ENCODE peak calls at places on chromosomes 5 and 9, in ten cellular contexts. H is GM23248; P is HepG2; M is fibroblast of lung; Z is OCI-LY7; I is CD8-positive, alpha-beta memory T cell; F is mucosa of descending colon; Q is aorta; E is neural progenitor cell; A is testis. C is an unnamed sample. For H3K4me1, the result is how much of the 10 kb centered on the place peaks cover.

GRCh38 chr5:44002381-44002901 is 386.8 kb downstream of the FGF10 start:
- DNase-seq in H (peak), P (peak), M (no peak), Z (no peak), I (no peak), F (no peak), Q (no peak), E (no peak), A (no peak), C (peak)

GRCh38 chr5:132261881-132262845 is 4.7 kb downstream of the PDLIM4 start:
- DNase-seq in H (no peak), P (no peak), M (no peak), Z (no peak), I (no peak), F (no peak), Q (peak), E (no peak), A (peak), C (no peak)

GRCh38 chr9:5140151-5140550 is 45.3 kb downstream of the INSL6 start:
- DNase-seq in H (peak), P (no peak), M (peak), Z (no peak), I (no peak), F (no peak), Q (no peak), E (no peak), A (no peak), C (no peak)

GRCh38 chr9:97706246-97706645 is 9.1 kb upstream of the XPA start:
- DNase-seq in H (peak), P (no peak), M (peak), Z (no peak), I (no peak), F (no peak), Q (no peak), E (no peak), A (no peak), C (no peak)

GRCh38 chr5:1885476-1885755 is 2.7 kb upstream of the IRX4 start:
- DNase-seq in H (no peak), P (no peak), M (no peak), Z (no peak), I (no peak), F (no peak), Q (peak), E (no peak), A (no peak), C (no peak)

GRCh38 chr9:98128316-98128715 is 9.3 kb upstream of the TRIM14 start:
- DNase-seq in H (no peak), P (no peak), M (no peak), Z (no peak), I (no peak), F (no peak), Q (peak), E (no peak), A (no peak), C (no peak)

GRCh38 chr9:129254566-129255287 is 76.7 kb upstream of the IER5L start:
- DNase-seq in H (no peak), P (no peak), M (no peak), Z (no peak), I (no peak), F (peak), Q (peak), E (no peak), A (no peak), C (peak)

GRCh38 chr5:102090770-102091169 is 205.3 kb downstream of the SLCO4C1 start:
- DNase-seq in H (peak), P (peak), M (no peak), Z (peak), I (no peak), F (no peak), Q (no peak), E (peak), A (peak), C (no peak)

GRCh38 chr5:2297991-2298390 is 415.3 kb upstream of the IRX4 start:
- DNase-seq in H (no peak), P (no peak), M (no peak), Z (no peak), I (no peak), F (no peak), Q (no peak), E (no peak), A (no peak), C (no peak)

GRCh38 chr9:14251146-14252071 is 62.5 kb downstream of the NFIB start:
- DNase-seq in H (peak), P (peak), M (peak), Z (no peak), I (no peak), F (peak), Q (peak), E (peak), A (peak), C (peak)

GRCh38 chr9:132518626-132519025 is 63.8 kb upstream of the BARHL1 start:
- DNase-seq in H (no peak), P (no peak), M (no peak), Z (no peak), I (no peak), F (no peak), Q (no peak), E (no peak), A (no peak), C (no peak)

GRCh38 chr5:6377121-6377520 is 1.2 kb downstream of the MED10 start:
- DNase-seq in H (peak), P (no peak), M (peak), Z (no peak), I (no peak), F (no peak), Q (no peak), E (no peak), A (peak), C (no peak)

GRCh38 chr5:176364765-176365662 is at the start of gene ARL10:
- DNase-seq in H (peak), P (no peak), M (peak), Z (no peak), I (peak), F (no peak), Q (peak), E (peak), A (peak), C (no peak)

GRCh38 chr5:90477073-90477472 is 2.4 kb downstream of the POLR3G start:
- DNase-seq in H (no peak), P (no peak), M (no peak), Z (peak), I (no peak), F (no peak), Q (no peak), E (peak), A (no peak), C (no peak)

GRCh38 chr9:73153793-73154227 is 2.1 kb downstream of the ANXA1 start:
- DNase-seq in H (peak), P (no peak), M (peak), Z (no peak), I (no peak), F (no peak), Q (no peak), E (no peak), A (no peak), C (no peak)

GRCh38 chr9:16671591-16672137 is 198.8 kb downstream of the BNC2 start:
- DNase-seq in H (peak), P (no peak), M (peak), Z (no peak), I (no peak), F (no peak), Q (no peak), E (no peak), A (no peak), C (no peak)

GRCh38 chr5:99176186-99176585 is 247.4 kb upstream of the CHD1 start:
- DNase-seq in H (no peak), P (no peak), M (no peak), Z (no peak), I (no peak), F (no peak), Q (no peak), E (no peak), A (no peak), C (no peak)

GRCh38 chr9:129140397-129141065 is 29.3 kb downstream of the PTPA start:
- DNase-seq in H (peak), P (peak), M (peak), Z (peak), I (no peak), F (peak), Q (no peak), E (peak), A (no peak), C (peak)

GRCh38 chr9:76756273-76756650 is 8.0 kb upstream of the PCA3 start:
- DNase-seq in H (peak), P (peak), M (peak), Z (no peak), I (no peak), F (peak), Q (no peak), E (peak), A (no peak), C (no peak)

GRCh38 chr9:99162759-99163364 is 57.9 kb downstream of the TGFBR1 start:
- DNase-seq in H (peak), P (peak), M (peak), Z (peak), I (peak), F (no peak), Q (no peak), E (peak), A (no peak), C (no peak)

DNA sequence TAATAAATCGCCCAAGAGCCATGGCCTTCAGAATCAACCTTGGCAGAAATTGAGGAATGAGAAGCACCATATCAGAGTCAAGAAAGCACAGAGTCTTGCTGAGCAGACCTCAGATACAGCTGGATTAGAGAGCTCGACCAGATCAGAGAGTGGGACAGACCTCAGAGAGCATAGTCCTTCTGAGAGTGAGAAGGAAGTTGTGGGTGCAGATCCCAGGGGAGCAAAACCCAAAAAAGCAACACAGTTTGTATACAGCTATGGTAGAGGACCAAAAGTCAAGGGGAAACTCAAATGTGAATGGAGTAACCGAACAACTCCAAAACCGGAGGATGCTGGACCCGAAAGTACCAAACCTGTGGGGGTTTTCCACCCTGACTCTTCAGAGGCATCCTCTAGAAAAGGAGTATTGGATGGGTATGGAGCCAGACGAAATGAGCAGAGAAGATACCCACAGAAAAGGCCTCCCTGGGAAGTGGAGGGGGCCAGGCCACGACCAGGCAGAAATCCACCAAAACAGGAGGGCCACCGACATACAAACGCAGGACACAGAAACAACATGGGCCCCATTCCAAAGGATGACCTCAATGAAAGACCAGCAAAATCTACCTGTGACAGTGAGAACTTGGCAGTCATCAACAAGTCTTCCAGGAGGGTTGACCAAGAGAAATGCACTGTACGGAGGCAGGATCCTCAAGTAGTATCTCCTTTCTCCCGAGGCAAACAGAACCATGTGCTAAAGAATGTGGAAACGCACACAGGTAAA is 4.5 kb downstream of the NFX1 start:
- DNase-seq in H (no peak), P (no peak), M (no peak), Z (peak), I (no peak), F (no peak), Q (no peak), E (no peak), A (no peak), C (no peak)
- H3K4me1 ChIP-seq in H (under half), P (half or more), M (under half), Z (half or more), I (half or more), F (half or more), Q (under half), E (under half), A (under half), C (half or more)

GRCh38 chr5:56327810-56328209 is 94.7 kb upstream of the ANKRD55 start:
- DNase-seq in H (no peak), P (no peak), M (no peak), Z (no peak), I (peak), F (no peak), Q (no peak), E (no peak), A (no peak), C (no peak)
- H3K4me3 ChIP-seq in H (no peak), P (no peak), M (no peak), Z (no peak), I (peak), F (no peak), Q (no peak), E (no peak), A (no peak), C (no peak)

GRCh38 chr5:165325201-165325600 is 1819.8 kb downstream of the MAT2B start:
- DNase-seq in H (no peak), P (no peak), M (peak), Z (no peak), I (no peak), F (no peak), Q (no peak), E (no peak), A (no peak), C (no peak)
- H3K4me1 ChIP-seq in H (under half), P (under half), M (under half), Z (under half), I (under half), F (under half), Q (under half), E (under half), A (under half), C (under half)

DNA sequence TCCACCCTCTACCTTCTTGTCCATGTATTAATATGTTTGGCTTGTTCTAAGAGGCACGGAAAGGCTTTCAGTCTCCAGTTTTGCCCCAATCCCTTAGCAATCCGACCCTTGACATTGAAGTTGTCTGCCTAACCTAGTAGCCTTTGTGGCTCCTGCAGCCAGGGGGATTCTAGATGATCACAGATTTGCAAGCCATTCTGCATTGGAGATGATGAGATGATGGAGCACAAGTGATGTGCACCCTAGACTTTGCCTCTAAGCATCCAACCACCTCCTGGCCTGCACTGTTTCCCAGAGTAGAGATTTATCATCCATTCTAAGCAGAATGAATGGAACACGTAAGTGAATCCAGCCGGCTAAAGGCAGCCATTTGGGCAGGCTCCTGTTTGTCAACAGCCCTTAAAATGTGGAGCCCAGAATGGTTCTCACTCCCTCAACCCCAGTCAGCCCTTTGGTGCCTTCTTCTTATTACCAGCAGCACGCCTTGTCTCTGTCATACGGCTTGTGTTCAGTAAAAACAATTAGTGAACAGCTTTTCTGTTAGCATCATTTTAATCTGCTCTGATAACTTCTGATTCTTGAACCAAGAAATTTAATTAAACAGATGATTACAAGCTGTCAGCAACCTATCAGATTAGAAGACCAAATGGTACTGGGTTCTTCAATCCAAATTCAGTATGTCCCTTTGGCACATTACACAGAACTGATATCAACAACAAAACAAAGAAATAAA is 5.7 kb upstream of the TRAF1 start:
- DNase-seq in H (no peak), P (no peak), M (no peak), Z (peak), I (no peak), F (no peak), Q (no peak), E (no peak), A (no peak), C (no peak)
- H3K4me3 ChIP-seq in H (no peak), P (no peak), M (no peak), Z (peak), I (peak), F (no peak), Q (no peak), E (no peak), A (no peak), C (no peak)

DNA sequence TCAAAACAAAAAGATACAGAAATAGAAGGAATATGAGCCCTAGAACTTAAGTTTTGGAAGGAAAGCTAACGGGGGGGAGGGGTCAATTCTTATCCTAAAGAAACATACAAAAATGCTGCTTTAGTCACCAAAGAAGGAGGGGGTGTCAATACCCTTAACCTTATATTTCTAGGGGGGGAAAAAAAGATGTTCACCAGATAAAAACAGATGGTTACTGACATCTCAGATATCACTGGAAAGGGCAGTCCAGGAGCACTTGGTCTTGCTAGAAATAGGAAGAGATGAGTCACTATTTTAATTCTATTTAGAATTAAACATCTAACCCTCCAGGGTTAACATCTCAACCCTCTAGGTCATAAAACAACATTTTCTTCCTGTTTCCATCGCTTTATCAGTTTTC is 1.7 kb downstream of the DIAPH1 start:
- DNase-seq in H (peak), P (no peak), M (no peak), Z (no peak), I (no peak), F (no peak), Q (no peak), E (no peak), A (no peak), C (no peak)
- H3K4me1 ChIP-seq in H (under half), P (half or more), M (under half), Z (half or more), I (half or more), F (under half), Q (under half), E (under half), A (under half), C (under half)

C was measured in left lung.